ENCODE peak calls at places on chromosomes 4 and X, in seven cellular contexts. C is small intestine, G is left ventricle myocardium inferior, V is Right ventricle myocardium inferior, T is thoracic aorta, L is A673, U is breast epithelium. S is an unnamed sample.

GRCh38 chrX:68894513-68895338 is 65.9 kb downstream of the EFNB1 start:
- DNase-seq in C (peak), U (peak), L (peak), T (peak), G (peak), V (peak), S (peak)

GRCh38 chrX:8738588-8739189 is 6.8 kb upstream of the ANOS1 start:
- DNase-seq in U (no peak), L (peak), V (no peak), T (no peak), G (no peak), C (peak), S (peak)

GRCh38 chr4:25769251-25769650 is 93.5 kb downstream of the SEL1L3 start:
- DNase-seq in V (no peak), T (no peak), G (peak), L (no peak), C (no peak), U (no peak), S (no peak)

GRCh38 chr4:837772-838171 is 11.8 kb upstream of the CPLX1 start:
- DNase-seq in G (no peak), U (no peak), L (no peak), T (no peak), V (no peak), C (no peak), S (no peak)

GRCh38 chrX:154351183-154352011 is 23.0 kb downstream of the FLNA start:
- DNase-seq in G (no peak), V (no peak), L (no peak), T (no peak), U (no peak), C (peak), S (no peak)

GRCh38 chrX:154348646-154349358 is 25.6 kb downstream of the FLNA start:
- DNase-seq in L (no peak), C (no peak), U (no peak), V (no peak), T (no peak), G (no peak), S (no peak)

GRCh38 chr4:47662975-47663374 is 174.9 kb downstream of the CORIN start:
- DNase-seq in T (no peak), V (no peak), U (no peak), L (peak), C (peak), G (no peak), S (no peak)

GRCh38 chr4:152709675-152710438 is 30.1 kb upstream of the TMEM154 start:
- DNase-seq in L (peak), V (no peak), G (no peak), U (no peak), C (no peak), T (no peak), S (no peak)

GRCh38 chr4:73479323-73479722 is 2.2 kb upstream of the AFM start:
- DNase-seq in G (no peak), L (no peak), T (no peak), U (no peak), C (no peak), V (no peak), S (no peak)

GRCh38 chr4:1841886-1842210 is 14.1 kb downstream of the LETM1 start:
- DNase-seq in T (no peak), G (no peak), C (no peak), U (no peak), L (no peak), V (no peak), S (no peak)

GRCh38 chr4:3721186-3721585 is 45.0 kb upstream of the ADRA2C start:
- DNase-seq in L (no peak), G (no peak), T (no peak), C (no peak), V (peak), U (no peak), S (no peak)

GRCh38 chr4:153901220-153901619 is 112.3 kb upstream of the SFRP2 start:
- DNase-seq in T (no peak), V (no peak), G (no peak), L (no peak), U (no peak), C (no peak), S (no peak)

GRCh38 chr4:169437299-169438047 is 166.7 kb upstream of the SH3RF1 start:
- DNase-seq in V (no peak), C (no peak), L (no peak), T (no peak), G (no peak), U (no peak), S (no peak)

GRCh38 chrX:119726900-119727555 is 31.4 kb upstream of the SOWAHD start:
- DNase-seq in L (no peak), U (no peak), V (no peak), G (no peak), C (peak), T (no peak), S (no peak)

GRCh38 chr4:70632028-70632427 is 3.5 kb downstream of the ENAM start:
- DNase-seq in V (no peak), T (no peak), G (no peak), L (no peak), C (no peak), U (no peak), S (no peak)

GRCh38 chr4:99405433-99406115 is 29.6 kb downstream of the ADH7 start:
- DNase-seq in V (no peak), T (peak), L (peak), C (peak), U (no peak), G (peak), S (peak)

GRCh38 chr4:32826169-32826568 is 2106.0 kb downstream of the PCDH7 start:
- DNase-seq in V (no peak), L (no peak), G (no peak), C (no peak), T (no peak), U (no peak), S (no peak)